ENCODE peak calls at places on chromosomes 6 and 20, in five cellular contexts. One of them, this sample, is unnamed.

GRCh38 chr6:137904822-137905617 is 38.0 kb downstream of the TNFAIP3 start:
- DNase-seq in sigmoid colon: no peak
- DNase-seq in fibroblast of lung: peak
- DNase-seq in right lobe of liver: no peak
- DNase-seq in A549: no peak
- DNase-seq in this sample: peak

GRCh38 chr6:132961122-132961521 is 146.8 kb downstream of the RPS12 start:
- DNase-seq in sigmoid colon: no peak
- DNase-seq in fibroblast of lung: peak
- DNase-seq in right lobe of liver: no peak
- DNase-seq in A549: no peak
- DNase-seq in this sample: no peak

GRCh38 chr6:72424476-72424875 is 197.4 kb upstream of the KCNQ5 start:
- DNase-seq in sigmoid colon: no peak
- DNase-seq in fibroblast of lung: no peak
- DNase-seq in right lobe of liver: no peak
- DNase-seq in A549: no peak
- DNase-seq in this sample: no peak

GRCh38 chr20:8271727-8272126 is 139.7 kb downstream of the PLCB1 start:
- DNase-seq in sigmoid colon: no peak
- DNase-seq in fibroblast of lung: peak
- DNase-seq in right lobe of liver: no peak
- DNase-seq in A549: no peak
- DNase-seq in this sample: no peak

GRCh38 chr6:135901776-135902524 is 50.4 kb downstream of the PDE7B start:
- DNase-seq in sigmoid colon: peak
- DNase-seq in fibroblast of lung: peak
- DNase-seq in right lobe of liver: no peak
- DNase-seq in A549: no peak
- DNase-seq in this sample: no peak

GRCh38 chr6:63637865-63638445 is 2.4 kb downstream of the PHF3 start:
- DNase-seq in sigmoid colon: no peak
- DNase-seq in fibroblast of lung: peak
- DNase-seq in right lobe of liver: no peak
- DNase-seq in A549: no peak
- DNase-seq in this sample: no peak

GRCh38 chr20:49584418-49585382 is 16.8 kb upstream of the PTGIS start:
- DNase-seq in sigmoid colon: no peak
- DNase-seq in fibroblast of lung: no peak
- DNase-seq in right lobe of liver: peak
- DNase-seq in A549: no peak
- DNase-seq in this sample: peak

GRCh38 chr6:79038061-79038460 is 40.0 kb downstream of the PHIP start:
- DNase-seq in sigmoid colon: no peak
- DNase-seq in fibroblast of lung: peak
- DNase-seq in right lobe of liver: no peak
- DNase-seq in A549: no peak
- DNase-seq in this sample: no peak

GRCh38 chr6:112910256-112910655 is 563.1 kb downstream of the RFPL4B start:
- DNase-seq in sigmoid colon: no peak
- DNase-seq in fibroblast of lung: peak
- DNase-seq in right lobe of liver: no peak
- DNase-seq in A549: no peak
- DNase-seq in this sample: no peak

GRCh38 chr6:90217621-90218496 is 78.8 kb downstream of the BACH2 start:
- DNase-seq in sigmoid colon: no peak
- DNase-seq in fibroblast of lung: no peak
- DNase-seq in right lobe of liver: peak
- DNase-seq in A549: peak
- DNase-seq in this sample: no peak

GRCh38 chr20:60589624-60590023 is 631.4 kb downstream of the CDH26 start:
- DNase-seq in sigmoid colon: no peak
- DNase-seq in fibroblast of lung: peak
- DNase-seq in right lobe of liver: no peak
- DNase-seq in A549: no peak
- DNase-seq in this sample: no peak

GRCh38 chr6:55882731-55883595 is 7.6 kb upstream of the BMP5 start:
- DNase-seq in sigmoid colon: no peak
- DNase-seq in fibroblast of lung: peak
- DNase-seq in right lobe of liver: no peak
- DNase-seq in A549: no peak
- DNase-seq in this sample: no peak

GRCh38 chr6:767755-768512 is 75.0 kb upstream of the EXOC2 start:
- DNase-seq in sigmoid colon: no peak
- DNase-seq in fibroblast of lung: no peak
- DNase-seq in right lobe of liver: no peak
- DNase-seq in A549: no peak
- DNase-seq in this sample: no peak

GRCh38 chr6:124964764-124965105 is 2.5 kb downstream of the RNF217 start:
- DNase-seq in sigmoid colon: no peak
- DNase-seq in fibroblast of lung: peak
- DNase-seq in right lobe of liver: no peak
- DNase-seq in A549: no peak
- DNase-seq in this sample: no peak

GRCh38 chr6:148440877-148441453 is 98.3 kb downstream of the SASH1 start:
- DNase-seq in sigmoid colon: peak
- DNase-seq in fibroblast of lung: peak
- DNase-seq in right lobe of liver: peak
- DNase-seq in A549: peak
- DNase-seq in this sample: peak

GRCh38 chr6:51021171-51021570 is 202.5 kb downstream of the TFAP2B start:
- DNase-seq in sigmoid colon: no peak
- DNase-seq in fibroblast of lung: no peak
- DNase-seq in right lobe of liver: no peak
- DNase-seq in A549: no peak
- DNase-seq in this sample: no peak

GRCh38 chr6:7589949-7590917 is at the start of gene SNRNP48:
- DNase-seq in sigmoid colon: peak
- DNase-seq in fibroblast of lung: peak
- DNase-seq in right lobe of liver: peak
- DNase-seq in A549: peak
- DNase-seq in this sample: peak

GRCh38 chr6:121522265-121522664 is 86.8 kb downstream of the GJA1 start:
- DNase-seq in sigmoid colon: no peak
- DNase-seq in fibroblast of lung: peak
- DNase-seq in right lobe of liver: no peak
- DNase-seq in A549: peak
- DNase-seq in this sample: no peak

GRCh38 chr6:43774776-43775583 is 5.0 kb downstream of the VEGFA start:
- DNase-seq in sigmoid colon: peak
- DNase-seq in fibroblast of lung: peak
- DNase-seq in right lobe of liver: peak
- DNase-seq in A549: peak
- DNase-seq in this sample: peak

GRCh38 chr20:59958626-59959025 is 403 bp downstream of the CDH26 start:
- DNase-seq in sigmoid colon: no peak
- DNase-seq in fibroblast of lung: no peak
- DNase-seq in right lobe of liver: no peak
- DNase-seq in A549: no peak
- DNase-seq in this sample: no peak

GRCh38 chr6:130050230-130050629 is 31.8 kb downstream of the L3MBTL3 start:
- DNase-seq in sigmoid colon: no peak
- DNase-seq in fibroblast of lung: peak
- DNase-seq in right lobe of liver: no peak
- DNase-seq in A549: no peak
- DNase-seq in this sample: no peak

GRCh38 chr20:1324598-1325172 is 4.3 kb downstream of the SDCBP2 start:
- DNase-seq in sigmoid colon: peak
- DNase-seq in fibroblast of lung: peak
- DNase-seq in right lobe of liver: no peak
- DNase-seq in A549: peak
- DNase-seq in this sample: no peak

GRCh38 chr6:117791012-117791411 is 115.7 kb downstream of the NUS1 start:
- DNase-seq in sigmoid colon: no peak
- DNase-seq in fibroblast of lung: no peak
- DNase-seq in right lobe of liver: no peak
- DNase-seq in A549: no peak
- DNase-seq in this sample: no peak

GRCh38 chr6:37535701-37536461 is 36.2 kb upstream of the CCDC167 start:
- DNase-seq in sigmoid colon: no peak
- DNase-seq in fibroblast of lung: no peak
- DNase-seq in right lobe of liver: no peak
- DNase-seq in A549: no peak
- DNase-seq in this sample: no peak

GRCh38 chr6:41426888-41427641 is 91.7 kb downstream of the NCR2 start:
- DNase-seq in sigmoid colon: no peak
- DNase-seq in fibroblast of lung: no peak
- DNase-seq in right lobe of liver: no peak
- DNase-seq in A549: no peak
- DNase-seq in this sample: no peak

GRCh38 chr6:41426438-41426851 is 91.0 kb downstream of the NCR2 start:
- DNase-seq in sigmoid colon: no peak
- DNase-seq in fibroblast of lung: peak
- DNase-seq in right lobe of liver: no peak
- DNase-seq in A549: no peak
- DNase-seq in this sample: no peak

GRCh38 chr6:41428995-41429417 is 93.6 kb downstream of the NCR2 start:
- DNase-seq in sigmoid colon: peak
- DNase-seq in fibroblast of lung: peak
- DNase-seq in right lobe of liver: no peak
- DNase-seq in A549: no peak
- DNase-seq in this sample: peak

GRCh38 chr6:41428402-41428994 is 93.1 kb downstream of the NCR2 start:
- DNase-seq in sigmoid colon: peak
- DNase-seq in fibroblast of lung: no peak
- DNase-seq in right lobe of liver: no peak
- DNase-seq in A549: no peak
- DNase-seq in this sample: peak

DNA sequence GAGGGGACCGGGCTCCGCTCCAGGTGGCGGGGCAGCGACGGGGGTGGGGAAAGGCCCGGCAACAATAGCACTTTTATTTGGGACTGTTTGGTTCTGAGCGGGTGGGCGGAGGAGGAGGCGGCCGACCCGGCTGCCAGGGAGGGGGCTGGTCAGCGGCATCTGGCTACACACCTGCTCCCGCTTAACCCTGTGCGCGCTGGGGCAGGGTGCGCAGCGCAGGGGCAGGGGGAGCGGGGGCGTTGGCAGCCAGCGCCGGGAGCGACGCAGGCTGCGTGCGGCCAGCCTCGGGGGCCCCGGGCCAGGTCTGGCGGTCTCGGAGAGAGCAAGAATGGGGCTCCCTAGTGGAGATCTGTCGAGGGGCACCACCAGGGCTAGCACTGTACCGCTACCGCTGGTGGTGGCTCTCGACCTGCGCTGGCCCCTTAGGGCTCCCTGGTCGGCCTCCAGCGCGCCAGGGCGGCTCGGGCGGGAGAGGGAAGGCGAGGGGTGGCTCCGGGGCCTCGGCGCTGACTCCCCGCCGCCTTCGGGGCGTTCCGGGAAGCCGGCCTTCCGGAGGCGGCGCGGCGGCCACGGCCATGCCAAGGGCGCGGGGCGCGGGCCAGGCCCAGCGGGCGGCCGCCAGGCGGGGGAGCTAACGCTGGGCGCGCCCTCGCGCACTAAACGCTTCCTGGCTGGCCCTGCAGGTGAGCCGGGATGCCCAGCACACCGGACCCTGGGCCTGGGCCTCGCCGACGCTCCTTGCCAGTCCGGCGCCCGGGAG is 92.4 kb downstream of the NCR2 start:
- DNase-seq in sigmoid colon: peak
- DNase-seq in fibroblast of lung: peak
- DNase-seq in right lobe of liver: peak
- DNase-seq in A549: no peak
- DNase-seq in this sample: peak
- TF ChIP-seq CTCF in sigmoid colon: no peak
- TF ChIP-seq CTCF in fibroblast of lung: no peak
- TF ChIP-seq CTCF in right lobe of liver: peak
- TF ChIP-seq CTCF in A549: no peak
- TF ChIP-seq CTCF in this sample: no peak

GRCh38 chr6:144349690-144350132 is 64.6 kb downstream of the UTRN start:
- DNase-seq in sigmoid colon: no peak
- DNase-seq in fibroblast of lung: peak
- DNase-seq in right lobe of liver: no peak
- DNase-seq in A549: no peak
- DNase-seq in this sample: no peak
- H3K4me3 ChIP-seq in sigmoid colon: no peak
- H3K4me3 ChIP-seq in fibroblast of lung: no peak
- H3K4me3 ChIP-seq in right lobe of liver: no peak
- H3K4me3 ChIP-seq in A549: no peak
- H3K4me3 ChIP-seq in this sample: no peak

DNA sequence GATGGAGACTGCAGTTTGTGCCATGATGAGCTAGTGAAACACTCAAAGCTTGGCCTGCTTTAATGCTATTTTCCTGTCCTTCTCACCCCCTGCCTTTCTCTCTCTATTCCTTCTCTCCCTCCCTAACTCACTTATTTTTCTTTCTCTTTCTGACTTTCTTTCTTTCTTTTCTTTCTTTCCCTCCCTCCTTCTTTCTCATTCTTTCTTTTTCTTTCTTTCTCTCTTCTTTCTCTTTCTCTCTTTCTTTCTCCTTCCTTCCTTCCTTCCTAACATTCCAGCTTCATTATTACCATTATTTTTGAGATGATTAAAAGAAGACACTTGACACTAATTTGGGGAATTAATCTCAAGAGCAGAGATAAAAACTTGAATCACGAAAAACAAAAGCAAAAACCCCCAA is 39.5 kb upstream of the SLC22A23 start:
- DNase-seq in sigmoid colon: no peak
- DNase-seq in fibroblast of lung: no peak
- DNase-seq in right lobe of liver: no peak
- DNase-seq in A549: no peak
- DNase-seq in this sample: no peak
- TF ChIP-seq CTCF in sigmoid colon: no peak
- TF ChIP-seq CTCF in fibroblast of lung: no peak
- TF ChIP-seq CTCF in right lobe of liver: no peak
- TF ChIP-seq CTCF in A549: no peak
- TF ChIP-seq CTCF in this sample: no peak

GRCh38 chr20:17557675-17558006 is 12.2 kb upstream of the DSTN start:
- DNase-seq in sigmoid colon: no peak
- DNase-seq in fibroblast of lung: peak
- DNase-seq in right lobe of liver: no peak
- DNase-seq in A549: peak
- DNase-seq in this sample: peak
- H3K4me3 ChIP-seq in sigmoid colon: no peak
- H3K4me3 ChIP-seq in fibroblast of lung: peak
- H3K4me3 ChIP-seq in right lobe of liver: no peak
- H3K4me3 ChIP-seq in A549: peak
- H3K4me3 ChIP-seq in this sample: no peak

This sample was measured in transverse colon.